ENCODE peak calls at places on chromosomes 12 and 14, in four cellular contexts. W, S, V and H are unnamed samples.

GRCh38 chr12:79706156-79706555 is 15.4 kb upstream of the PAWR start:
- DNase-seq in W (no peak), S (no peak), V (no peak), H (no peak)

GRCh38 chr12:104486943-104487819 is 30.4 kb downstream of the CHST11 start:
- DNase-seq in W (no peak), S (no peak), V (no peak), H (no peak)

GRCh38 chr14:103542545-103543088 is 13.6 kb downstream of the TRMT61A start:
- DNase-seq in W (peak; percentile 54), S (peak; percentile 68), V (no peak), H (peak; percentile 67)

GRCh38 chr14:76958975-76959710 is 69.4 kb downstream of the IRF2BPL start:
- DNase-seq in W (no peak), S (no peak), V (no peak), H (peak; percentile 76)

GRCh38 chr12:101750152-101750551 is 10.9 kb upstream of the SYCP3 start:
- DNase-seq in W (no peak), S (no peak), V (no peak), H (no peak)

GRCh38 chr12:120225852-120226640 is 25.1 kb upstream of the RPLP0 start:
- DNase-seq in W (peak; percentile 74), S (peak; percentile 90), V (peak; percentile 83), H (no peak)

GRCh38 chr14:95769976-95770375 is 56.1 kb upstream of the TCL1A start:
- DNase-seq in W (no peak), S (no peak), V (no peak), H (no peak)

GRCh38 chr14:105974902-105975301 is 448.5 kb downstream of the TMEM121 start:
- DNase-seq in W (no peak), S (no peak), V (peak; percentile 70), H (no peak)

GRCh38 chr12:5135126-5135525 is 91.4 kb downstream of the KCNA5 start:
- DNase-seq in W (no peak), S (no peak), V (no peak), H (no peak)
- H3K4me3 ChIP-seq in W (no peak overlapping the region), S (no peak overlapping the region), V (no peak overlapping the region), H (no peak overlapping the region)

DNA sequence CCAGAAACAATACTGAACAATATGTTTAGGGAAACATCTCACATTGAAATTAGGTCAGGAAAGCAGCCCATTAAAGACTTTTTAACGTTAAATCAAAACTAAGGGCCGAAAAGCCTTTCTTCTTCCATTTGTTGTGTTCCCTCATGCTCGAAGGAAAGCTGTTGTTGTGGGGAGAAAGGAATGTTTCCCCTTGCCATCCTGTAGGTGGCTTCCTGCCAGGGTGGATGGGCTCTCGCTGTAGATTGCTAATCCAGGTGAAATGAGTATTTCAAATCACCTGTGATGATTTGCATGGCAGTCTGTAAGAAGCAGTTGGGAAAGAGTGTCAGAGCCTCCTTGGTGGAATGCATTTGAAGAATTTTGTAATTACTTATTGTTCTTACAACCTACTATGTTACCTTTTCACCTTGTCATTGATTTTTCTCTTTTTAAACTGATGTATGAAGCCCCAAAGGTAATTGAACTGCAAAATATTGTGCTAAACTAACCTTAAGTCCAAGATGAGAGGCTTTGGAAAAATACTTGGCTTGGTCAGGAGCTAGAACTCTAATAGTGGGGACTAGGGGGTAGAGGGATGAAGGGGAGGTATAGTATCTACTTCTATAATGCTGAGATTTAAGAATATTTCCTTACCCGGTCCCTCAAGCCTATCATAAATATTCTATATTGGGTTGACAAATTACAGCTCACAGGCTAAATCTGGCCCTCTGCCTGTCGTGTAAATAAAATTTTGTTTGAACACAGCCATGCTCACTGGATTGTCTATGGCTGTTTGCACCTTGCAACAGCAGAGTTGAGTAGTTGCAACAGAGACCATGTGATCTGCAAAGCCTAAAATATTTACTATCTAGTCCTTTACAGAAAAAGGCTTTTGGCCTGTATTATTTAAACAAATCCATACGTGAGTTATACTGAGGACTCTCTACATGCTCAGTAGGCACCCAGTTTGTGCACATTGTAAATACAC is 7.7 kb upstream of the DCP1B start:
- DNase-seq in W (no peak), S (no peak), V (no peak), H (no peak)
- TF ChIP-seq POLR2A in W (no peak), S (no peak), V (no peak), H (no peak)

DNA sequence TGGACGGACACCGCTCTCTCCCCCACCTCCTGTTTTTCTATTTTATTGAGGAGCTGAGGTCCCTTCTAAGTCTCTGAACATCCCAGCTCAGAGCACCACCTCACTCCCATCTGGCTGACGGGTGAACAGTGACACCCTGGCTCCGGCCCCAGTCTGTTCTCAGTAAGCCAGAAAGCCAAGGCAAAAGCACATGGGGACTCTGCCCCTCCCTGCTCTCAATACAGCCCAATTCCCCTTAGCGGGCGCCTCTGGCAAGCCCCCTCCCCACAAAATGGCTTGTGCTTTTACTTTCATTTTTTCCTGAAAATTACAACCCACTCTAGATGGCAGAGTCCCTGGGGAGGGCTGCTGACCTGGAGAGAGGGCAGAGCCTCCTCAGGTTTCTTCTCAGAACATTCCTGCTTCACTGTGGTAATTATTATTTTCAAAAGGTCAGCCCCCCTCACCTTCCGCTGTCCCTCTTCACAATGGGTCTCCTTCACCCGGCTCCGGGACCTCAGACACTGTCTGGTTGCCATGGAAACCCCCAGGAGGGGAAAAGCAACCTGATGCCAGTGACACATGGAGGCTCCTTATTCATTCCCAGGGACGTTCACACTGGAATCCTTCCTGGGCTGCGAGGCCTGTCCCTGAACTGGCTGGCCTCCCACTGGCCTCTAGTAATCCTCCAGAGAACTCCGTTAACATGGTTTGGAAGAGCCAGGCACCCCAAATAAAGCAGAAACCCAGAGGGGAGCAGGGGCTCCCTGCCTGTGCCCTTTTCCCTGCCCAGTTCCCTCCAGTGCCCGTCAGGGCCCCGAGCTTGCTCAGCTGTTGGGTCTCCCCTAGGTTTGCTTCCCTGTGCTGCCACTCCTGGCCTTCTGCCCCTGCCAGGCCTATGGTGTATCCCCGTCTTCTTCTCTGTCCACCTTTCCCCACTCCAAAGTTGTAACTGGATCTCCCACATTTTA is 15.9 kb downstream of the COL2A1 start:
- DNase-seq in W (no peak), S (peak; percentile 61), V (peak; percentile 34), H (no peak)
- H3K4me3 ChIP-seq in W (no peak overlapping the region), S (no peak overlapping the region), V (no peak overlapping the region), H (no peak overlapping the region)

GRCh38 chr12:132544498-132544897 is 54.5 kb downstream of the FBRSL1 start:
- DNase-seq in W (no peak), S (no peak), V (no peak), H (no peak)

GRCh38 chr12:132541996-132542395 is 52.0 kb downstream of the FBRSL1 start:
- DNase-seq in W (no peak), S (no peak), V (no peak), H (no peak)

GRCh38 chr12:132545183-132545953 is 55.4 kb downstream of the FBRSL1 start:
- DNase-seq in W (no peak), S (no peak), V (no peak), H (no peak)

GRCh38 chr12:132544173-132544468 is 54.2 kb downstream of the FBRSL1 start:
- DNase-seq in W (no peak), S (no peak), V (no peak), H (no peak)

DNA sequence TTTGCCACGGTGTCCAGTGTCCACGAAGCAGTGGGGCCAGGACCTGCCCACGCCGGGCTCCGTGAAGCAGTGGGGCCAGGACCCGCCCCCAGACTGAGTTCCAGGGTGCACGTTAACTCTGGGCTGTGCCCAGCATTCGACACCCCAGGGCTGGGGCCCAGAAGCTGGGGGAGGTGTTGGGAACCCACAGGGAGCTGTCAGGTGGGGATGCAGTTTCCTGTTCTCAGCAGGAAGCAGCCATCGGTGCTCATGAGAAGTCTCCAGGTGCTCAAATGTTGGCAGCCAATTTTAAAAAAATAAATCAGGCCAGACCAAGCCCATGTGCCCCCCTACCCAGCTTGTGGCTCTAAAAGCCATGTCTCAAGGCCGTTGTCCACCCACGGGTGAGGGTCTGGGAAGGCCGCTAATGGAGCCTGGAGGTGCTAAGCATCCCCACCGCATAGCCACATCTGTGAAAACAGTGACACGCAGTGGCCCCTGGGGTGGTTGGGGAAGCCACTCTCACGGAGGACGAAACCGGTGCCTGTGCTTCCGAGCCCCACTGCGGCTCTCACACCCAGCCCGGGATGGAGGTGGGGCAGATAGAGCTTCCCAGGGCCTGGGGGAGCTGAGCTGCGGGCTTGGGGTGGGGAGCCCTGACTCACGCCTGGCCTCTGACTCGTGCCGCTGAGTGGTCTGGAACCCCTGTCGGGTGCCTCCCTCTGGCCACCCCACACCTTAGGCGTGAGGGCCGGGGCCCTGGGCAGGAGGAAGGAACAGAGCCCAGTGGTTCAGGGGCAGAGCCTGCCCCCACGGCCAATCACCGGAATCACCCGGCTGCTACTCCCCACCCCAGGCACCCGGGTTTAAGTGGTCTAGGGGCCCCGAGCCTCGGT is 53.6 kb downstream of the FBRSL1 start:
- DNase-seq in W (no peak), S (no peak), V (no peak), H (no peak)
- TF ChIP-seq POLR2A in W (no peak), S (no peak), V (no peak), H (no peak)

DNA sequence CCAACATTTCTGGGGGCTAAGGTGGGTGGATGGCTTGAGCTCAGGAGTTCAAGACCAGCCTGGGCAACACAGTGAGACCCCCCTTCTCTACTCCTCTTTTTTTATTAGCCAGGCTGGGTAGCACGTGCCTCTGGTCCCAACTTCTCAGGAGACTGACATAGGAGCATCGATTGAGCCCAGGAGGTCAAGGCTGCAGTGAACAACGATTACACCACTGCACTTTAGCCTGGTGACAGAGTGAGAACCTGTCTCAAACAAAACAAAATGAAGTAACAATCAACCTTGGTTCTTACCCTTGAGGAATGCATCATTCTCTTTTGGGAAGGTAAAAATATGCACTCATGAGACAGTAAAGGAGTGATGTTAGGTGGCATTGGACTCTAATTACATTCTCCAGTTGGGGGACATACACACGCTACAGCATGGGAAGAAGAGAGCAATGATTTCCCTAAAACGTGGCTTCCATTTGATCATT is 3.9 kb upstream of the NIN start:
- DNase-seq in W (no peak), S (no peak), V (no peak), H (no peak)
- H3K4me3 ChIP-seq in W (no peak overlapping the region), S (peak overlapping the region; percentile 21), V (no peak overlapping the region), H (no peak overlapping the region)